ENCODE peak calls at places on chromosomes 5 and 9, in seven cellular contexts. G, L, I, N, T, M and H are unnamed samples.

GRCh38 chr9:136399176-136400037 is 563 bp downstream of the SNAPC4 start:
- DNase-seq in G (no peak), L (no peak), I (peak), N (peak), T (peak), M (no peak), H (no peak)

GRCh38 chr5:9125852-9126251 is 420.0 kb downstream of the SEMA5A start:
- DNase-seq in G (no peak), L (no peak), I (no peak), N (no peak), T (no peak), M (no peak), H (no peak)

GRCh38 chr5:176781638-176782570 is 28.5 kb upstream of the UNC5A start:
- DNase-seq in G (no peak), L (no peak), I (no peak), N (no peak), T (no peak), M (no peak), H (no peak)

GRCh38 chr9:107299437-107299836 is 16.4 kb downstream of the RAD23B start:
- DNase-seq in G (no peak), L (no peak), I (no peak), N (no peak), T (no peak), M (no peak), H (no peak)

GRCh38 chr9:77435688-77436087 is 212.4 kb downstream of the GNA14 start:
- DNase-seq in G (no peak), L (no peak), I (no peak), N (no peak), T (no peak), M (no peak), H (no peak)

GRCh38 chr9:89793124-89793495 is 188.3 kb downstream of the GADD45G start:
- DNase-seq in G (no peak), L (no peak), I (no peak), N (no peak), T (no peak), M (no peak), H (no peak)

GRCh38 chr5:65382582-65382981 is 99.1 kb downstream of the ADAMTS6 start:
- DNase-seq in G (no peak), L (no peak), I (no peak), N (no peak), T (no peak), M (no peak), H (no peak)

GRCh38 chr5:143165049-143165448 is 238.4 kb downstream of the NR3C1 start:
- DNase-seq in G (no peak), L (no peak), I (no peak), N (no peak), T (no peak), M (no peak), H (no peak)

GRCh38 chr5:112886975-112887374 is 25.9 kb downstream of the SRP19 start:
- DNase-seq in G (no peak), L (no peak), I (no peak), N (no peak), T (no peak), M (no peak), H (no peak)

GRCh38 chr5:145509336-145510150 is 325.6 kb downstream of the PRELID2 start:
- DNase-seq in G (no peak), L (no peak), I (no peak), N (no peak), T (no peak), M (no peak), H (no peak)

GRCh38 chr5:154146409-154146808 is 44.1 kb upstream of the GALNT10 start:
- DNase-seq in G (no peak), L (no peak), I (no peak), N (no peak), T (no peak), M (peak), H (no peak)

GRCh38 chr5:88813805-88814584 is 69.0 kb downstream of the MEF2C start:
- DNase-seq in G (no peak), L (no peak), I (no peak), N (no peak), T (no peak), M (no peak), H (no peak)

GRCh38 chr9:99137225-99137624 is 32.3 kb downstream of the TGFBR1 start:
- DNase-seq in G (no peak), L (no peak), I (no peak), N (no peak), T (no peak), M (no peak), H (no peak)

GRCh38 chr5:1801954-1802295 is 718 bp downstream of the NDUFS6 start:
- DNase-seq in G (no peak), L (no peak), I (no peak), N (peak), T (peak), M (no peak), H (no peak)

GRCh38 chr5:2049876-2050275 is 167.2 kb upstream of the IRX4 start:
- DNase-seq in G (no peak), L (no peak), I (no peak), N (no peak), T (no peak), M (no peak), H (no peak)

GRCh38 chr5:61394078-61394701 is 62.1 kb downstream of the ZSWIM6 start:
- DNase-seq in G (peak), L (no peak), I (no peak), N (no peak), T (no peak), M (no peak), H (no peak)

GRCh38 chr9:99489043-99489378 is 266.9 kb downstream of the SEC61B start:
- DNase-seq in G (peak), L (no peak), I (no peak), N (no peak), T (no peak), M (no peak), H (no peak)